ENCODE peak calls at places on chromosomes 13 and 19, in five cellular contexts. U, X, B, M and N are unnamed samples.

GRCh38 chr19:44747739-44748425 is 626 bp upstream of the BCL3 start:
- DNase-seq in U (peak; percentile 89), X (peak; percentile 76), B (peak; percentile 84), M (peak; percentile 77), N (no peak)

GRCh38 chr19:14383556-14383897 is 2.3 kb downstream of the ADGRE5 start:
- DNase-seq in U (peak; percentile 77), X (no peak), B (peak; percentile 43), M (no peak), N (no peak)

GRCh38 chr13:112732679-112733078 is 42.8 kb downstream of the ATP11A start:
- DNase-seq in U (no peak), X (no peak), B (no peak), M (no peak), N (no peak)

GRCh38 chr19:31118292-31118925 is 230.8 kb downstream of the TSHZ3 start:
- DNase-seq in U (peak; percentile 56), X (no peak), B (no peak), M (no peak), N (no peak)

GRCh38 chr19:46892252-46893179 is 31.7 kb downstream of the ARHGAP35 start:
- DNase-seq in U (no peak), X (no peak), B (no peak), M (no peak), N (no peak)

GRCh38 chr13:114219406-114219805 is 15.3 kb upstream of the CDC16 start:
- DNase-seq in U (no peak), X (peak; percentile 73), B (no peak), M (no peak), N (no peak)

GRCh38 chr19:27971071-27971470 is 1241.9 kb downstream of the UQCRFS1 start:
- DNase-seq in U (no peak), X (no peak), B (no peak), M (no peak), N (no peak)

GRCh38 chr19:1756264-1756663 is 3.0 kb downstream of the ONECUT3 start:
- DNase-seq in U (no peak), X (no peak), B (no peak), M (no peak), N (no peak)

GRCh38 chr19:55640043-55640576 is 692 bp upstream of the ZNF580 start:
- DNase-seq in U (peak; percentile 83), X (peak; percentile 80), B (peak; percentile 73), M (peak; percentile 61), N (peak; percentile 84)

GRCh38 chr19:35828694-35829301 is 16.2 kb upstream of the PRODH2 start:
- DNase-seq in U (no peak), X (peak; percentile 45), B (peak; percentile 38), M (peak; percentile 89), N (peak; percentile 68)

GRCh38 chr19:43372462-43372861 is 19.0 kb downstream of the CD177 start:
- DNase-seq in U (no peak), X (no peak), B (no peak), M (no peak), N (no peak)

GRCh38 chr19:1131718-1132552 is 28.1 kb downstream of the GPX4 start:
- DNase-seq in U (peak; percentile 91), X (peak; percentile 90), B (peak; percentile 93), M (peak; percentile 79), N (peak; percentile 51)

GRCh38 chr19:46133101-46133627 is 8.7 kb upstream of the IGFL3 start:
- DNase-seq in U (no peak), X (peak; percentile 95), B (no peak), M (peak; percentile 67), N (no peak)

GRCh38 chr13:45434556-45435371 is 16.6 kb upstream of the SLC25A30 start:
- DNase-seq in U (no peak), X (no peak), B (peak; percentile 35), M (no peak), N (no peak)

GRCh38 chr13:48595330-48596127 is 58.2 kb upstream of the CYSLTR2 start:
- DNase-seq in U (peak; percentile 72), X (peak; percentile 91), B (peak; percentile 64), M (peak; percentile 84), N (peak; percentile 41)

GRCh38 chr19:5113101-5113557 is 144.2 kb downstream of the KDM4B start:
- DNase-seq in U (no peak), X (no peak), B (no peak), M (no peak), N (no peak)

GRCh38 chr13:65959305-65959704 is 1270.8 kb downstream of the PCDH9 start:
- DNase-seq in U (no peak), X (no peak), B (no peak), M (no peak), N (no peak)

GRCh38 chr13:76730220-76730619 is 156.0 kb downstream of the KCTD12 start:
- DNase-seq in U (no peak), X (peak; percentile 87), B (no peak), M (no peak), N (no peak)

GRCh38 chr13:56201834-56202233 is 938.9 kb upstream of the PRR20A start:
- DNase-seq in U (no peak), X (no peak), B (no peak), M (no peak), N (no peak)

GRCh38 chr13:97781891-97782305 is 171.6 kb upstream of the IPO5 start:
- DNase-seq in U (no peak), X (no peak), B (no peak), M (no peak), N (no peak)

GRCh38 chr13:51148223-51148951 is 37.3 kb upstream of the C13orf42 start:
- DNase-seq in U (no peak), X (peak; percentile 66), B (no peak), M (no peak), N (no peak)

GRCh38 chr19:5183616-5184015 is 157.0 kb downstream of the PTPRS start:
- DNase-seq in U (no peak), X (no peak), B (no peak), M (no peak), N (no peak)

GRCh38 chr19:23509686-23510450 is 114.6 kb upstream of the ZNF91 start:
- DNase-seq in U (no peak), X (no peak), B (no peak), M (no peak), N (no peak)

GRCh38 chr19:38079926-38080380 is 144.1 kb downstream of the DPF1 start:
- DNase-seq in U (no peak), X (peak; percentile 81), B (no peak), M (no peak), N (no peak)

GRCh38 chr13:46738055-46738454 is 58.9 kb downstream of the ESD start:
- DNase-seq in U (no peak), X (no peak), B (no peak), M (no peak), N (no peak)

GRCh38 chr19:3821857-3822364 is 35.7 kb upstream of the MATK start:
- DNase-seq in U (no peak), X (peak; percentile 52), B (peak; percentile 79), M (peak; percentile 69), N (peak; percentile 81)

GRCh38 chr19:27974082-27974513 is 1238.9 kb downstream of the UQCRFS1 start:
- DNase-seq in U (no peak), X (no peak), B (peak; percentile 9), M (peak; percentile 71), N (peak; percentile 1)

GRCh38 chr13:99433543-99434075 is 67.7 kb upstream of the TM9SF2 start:
- DNase-seq in U (no peak), X (no peak), B (no peak), M (no peak), N (no peak)

GRCh38 chr13:23715762-23716235 is 145.6 kb downstream of the TNFRSF19 start:
- DNase-seq in U (no peak), X (no peak), B (no peak), M (no peak), N (peak; percentile 28)

GRCh38 chr13:23966221-23966690 is 69.0 kb upstream of the C1QTNF9B start:
- DNase-seq in U (no peak), X (no peak), B (no peak), M (no peak), N (no peak)

DNA sequence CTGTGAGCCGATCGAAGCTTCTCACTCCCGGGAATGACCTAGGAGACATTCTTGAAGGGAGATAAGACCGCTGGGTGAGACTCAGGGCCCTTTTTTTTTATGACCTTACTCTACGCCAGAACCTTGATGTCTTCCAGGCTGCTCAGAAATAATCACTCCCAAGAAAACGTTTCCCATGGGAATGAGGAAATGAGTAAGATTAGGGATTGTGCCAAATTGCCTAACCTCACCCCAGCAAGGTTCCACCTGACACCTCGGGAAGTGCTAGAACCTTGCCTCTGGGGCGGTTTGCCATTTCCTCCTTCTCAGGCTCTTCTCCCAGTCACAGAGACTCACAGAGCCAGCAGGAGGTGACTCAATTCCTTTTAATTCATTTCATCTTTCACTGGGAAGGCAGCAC is 2.3 kb downstream of the SLC46A3 start:
- DNase-seq in U (peak; percentile 85), X (peak; percentile 90), B (peak; percentile 77), M (no peak), N (no peak)
- TF ChIP-seq POLR2A in U (no peak), X (no peak), B (peak; percentile 40), M (no peak), N (no peak)

GRCh38 chr19:12770922-12771321 is 4.4 kb downstream of the HOOK2 start:
- DNase-seq in U (no peak), X (no peak), B (no peak), M (no peak), N (no peak)

GRCh38 chr19:12767150-12767549 is 8.2 kb downstream of the HOOK2 start:
- DNase-seq in U (no peak), X (no peak), B (no peak), M (no peak), N (no peak)

GRCh38 chr19:12772323-12772722 is 3.0 kb downstream of the HOOK2 start:
- DNase-seq in U (no peak), X (no peak), B (no peak), M (no peak), N (no peak)

GRCh38 chr19:12767666-12768065 is 7.7 kb downstream of the HOOK2 start:
- DNase-seq in U (no peak), X (no peak), B (no peak), M (no peak), N (no peak)

DNA sequence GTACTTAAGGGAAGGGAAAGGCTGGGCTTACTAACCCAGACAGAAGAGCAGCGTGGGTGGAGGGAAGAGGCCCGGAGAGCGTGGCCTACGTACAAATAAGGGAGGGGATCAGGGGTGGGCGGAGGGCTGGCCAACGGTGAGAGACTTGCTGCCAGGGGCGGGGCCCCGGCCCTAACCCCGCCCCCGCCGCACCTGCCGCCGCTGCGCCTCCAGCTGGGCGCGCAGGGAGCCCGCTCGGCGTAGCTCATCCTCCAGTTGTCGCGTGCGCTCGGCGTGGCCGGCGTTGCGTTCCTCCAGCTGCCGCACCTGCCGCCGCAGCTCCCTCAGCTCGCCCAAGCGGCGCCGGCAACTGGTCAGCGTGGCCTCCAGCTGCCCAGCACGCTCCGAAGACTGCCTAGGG is 5.7 kb downstream of the HOOK2 start:
- DNase-seq in U (no peak), X (no peak), B (peak; percentile 66), M (peak; percentile 35), N (peak; percentile 64)
- TF ChIP-seq POLR2A in U (no peak), X (no peak), B (no peak), M (no peak), N (no peak)

GRCh38 chr19:19597809-19598306 is 20.6 kb downstream of the PBX4 start:
- DNase-seq in U (no peak), X (no peak), B (no peak), M (no peak), N (no peak)
- TF ChIP-seq POLR2A in U (no peak), X (no peak), B (no peak), M (no peak), N (no peak)

DNA sequence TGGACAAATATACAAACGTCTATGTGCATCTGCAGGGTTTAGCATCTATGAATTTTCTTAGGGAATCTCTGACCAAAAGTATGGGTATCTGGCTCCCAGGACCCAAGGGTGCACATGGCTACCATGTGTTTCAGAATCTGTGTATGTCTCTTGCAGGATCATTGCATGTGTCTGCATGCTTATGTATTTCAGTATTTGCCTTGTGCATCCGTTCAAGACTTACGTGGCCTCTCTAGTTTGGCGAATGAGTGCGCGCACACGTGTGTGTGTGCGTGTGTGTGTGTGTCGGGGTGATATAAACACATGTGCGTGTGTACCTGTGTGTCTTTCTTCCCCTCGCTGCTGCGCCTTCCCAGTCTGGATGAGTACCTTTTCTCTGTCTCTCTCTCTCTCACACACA is 37.2 kb upstream of the POU2F2 start:
- DNase-seq in U (no peak), X (no peak), B (no peak), M (no peak), N (no peak)
- TF ChIP-seq POLR2A in U (no peak), X (no peak), B (no peak), M (no peak), N (no peak)